ENCODE peak calls at places on chromosomes 13 and 19, in six cellular contexts. B is ovary, Y is K562, G is tibial nerve, L is A549, W is stomach. M is an unnamed sample.

GRCh38 chr13:29384466-29384865 is 211.0 kb downstream of the SLC7A1 start:
- DNase-seq in B (no peak), Y (no peak), G (no peak), L (no peak), W (no peak), M (no peak)

GRCh38 chr19:2039959-2040646 is 10.9 kb downstream of the MKNK2 start:
- DNase-seq in B (peak; percentile 36), Y (peak; percentile 36), G (no peak), L (no peak), W (no peak), M (no peak)

GRCh38 chr19:13932911-13933393 is 5.3 kb downstream of the PODNL1 start:
- DNase-seq in B (no peak), Y (no peak), G (no peak), L (no peak), W (no peak), M (no peak)

GRCh38 chr13:93249259-93249917 is 22.8 kb downstream of the GPC6 start:
- DNase-seq in B (no peak), Y (no peak), G (no peak), L (peak; percentile 58), W (no peak), M (no peak)

GRCh38 chr19:18292810-18293641 is 11.6 kb upstream of the JUND start:
- DNase-seq in B (peak; percentile 95), Y (peak; percentile 82), G (peak; percentile 74), L (peak; percentile 92), W (peak; percentile 71), M (peak; percentile 79)

GRCh38 chr19:10568444-10568825 is 344 bp downstream of the CDKN2D start:
- DNase-seq in B (no peak), Y (no peak), G (no peak), L (peak; percentile 50), W (peak; percentile 50), M (peak; percentile 63)

GRCh38 chr19:48283908-48284307 is 14.0 kb downstream of the ZNF114 start:
- DNase-seq in B (no peak), Y (no peak), G (no peak), L (no peak), W (no peak), M (no peak)

GRCh38 chr19:51365211-51366049 is 758 bp downstream of the ETFB start:
- DNase-seq in B (peak; percentile 30), Y (peak; percentile 47), G (no peak), L (peak; percentile 63), W (peak; percentile 29), M (peak; percentile 45)

GRCh38 chr19:40217027-40217810 is 965 bp downstream of the TTC9B start:
- DNase-seq in B (no peak), Y (peak; percentile 63), G (no peak), L (peak; percentile 75), W (peak; percentile 65), M (peak; percentile 71)

GRCh38 chr13:34822681-34823080 is 119.4 kb upstream of the NBEA start:
- DNase-seq in B (no peak), Y (no peak), G (no peak), L (no peak), W (no peak), M (no peak)

GRCh38 chr19:33394723-33395560 is 21.4 kb downstream of the CEBPG start:
- DNase-seq in B (no peak), Y (no peak), G (no peak), L (no peak), W (no peak), M (no peak)

GRCh38 chr19:17751103-17751911 is at the start of gene FCHO1:
- DNase-seq in B (no peak), Y (peak; percentile 79), G (no peak), L (no peak), W (peak; percentile 51), M (peak; percentile 80)

GRCh38 chr13:84831666-84832657 is 949.7 kb upstream of the SLITRK1 start:
- DNase-seq in B (no peak), Y (no peak), G (no peak), L (no peak), W (no peak), M (no peak)

GRCh38 chr13:23985846-23986245 is 88.5 kb upstream of the C1QTNF9B start:
- DNase-seq in B (no peak), Y (no peak), G (no peak), L (no peak), W (no peak), M (no peak)

GRCh38 chr13:22812793-22813192 is 368.0 kb upstream of the SGCG start:
- DNase-seq in B (no peak), Y (no peak), G (no peak), L (peak; percentile 10), W (peak; percentile 63), M (peak; percentile 15)

GRCh38 chr19:34482380-34483250 is 1.1 kb downstream of the WTIP start:
- DNase-seq in B (no peak), Y (no peak), G (no peak), L (peak; percentile 64), W (no peak), M (no peak)

GRCh38 chr19:7507884-7508283 is 8.0 kb upstream of the ZNF358 start:
- DNase-seq in B (peak; percentile 60), Y (peak; percentile 91), G (peak; percentile 26), L (peak; percentile 93), W (peak; percentile 80), M (peak; percentile 86)

GRCh38 chr19:49564616-49565045 is 15.7 kb downstream of the NOSIP start:
- DNase-seq in B (no peak), Y (no peak), G (no peak), L (no peak), W (no peak), M (peak; percentile 54)

GRCh38 chr19:54040003-54040402 is 23.7 kb downstream of the VSTM1 start:
- DNase-seq in B (no peak), Y (peak; percentile 1), G (no peak), L (no peak), W (no peak), M (no peak)

GRCh38 chr19:18227781-18228271 is 1.6 kb upstream of the PDE4C start:
- DNase-seq in B (no peak), Y (no peak), G (no peak), L (no peak), W (no peak), M (no peak)

GRCh38 chr13:99821741-99822140 is 149.8 kb downstream of the ZIC5 start:
- DNase-seq in B (no peak), Y (no peak), G (no peak), L (no peak), W (no peak), M (no peak)

GRCh38 chr13:29918845-29919244 is 68.4 kb upstream of the UBL3 start:
- DNase-seq in B (no peak), Y (no peak), G (no peak), L (no peak), W (peak; percentile 81), M (no peak)

GRCh38 chr13:30119476-30119875 is 187.9 kb downstream of the KATNAL1 start:
- DNase-seq in B (no peak), Y (no peak), G (no peak), L (no peak), W (no peak), M (peak; percentile 30)

GRCh38 chr19:56393119-56394012 is at the start of gene ZNF582:
- DNase-seq in B (peak; percentile 96), Y (peak; percentile 91), G (peak; percentile 88), L (peak; percentile 97), W (peak; percentile 89), M (peak; percentile 92)

GRCh38 chr13:82772802-82773201 is 1109.5 kb downstream of the SLITRK1 start:
- DNase-seq in B (no peak), Y (no peak), G (no peak), L (no peak), W (no peak), M (no peak)

GRCh38 chr13:92721610-92722009 is 505.0 kb upstream of the GPC6 start:
- DNase-seq in B (no peak), Y (no peak), G (no peak), L (no peak), W (no peak), M (no peak)

GRCh38 chr13:21674271-21675009 is 3.6 kb downstream of the FGF9 start:
- DNase-seq in B (no peak), Y (peak; percentile 38), G (no peak), L (no peak), W (no peak), M (peak; percentile 23)

GRCh38 chr19:5967571-5967970 is 10.4 kb downstream of the RANBP3 start:
- DNase-seq in B (no peak), Y (no peak), G (no peak), L (no peak), W (no peak), M (no peak)
- H3K27ac ChIP-seq in B (peak overlapping the region; percentile 27), Y (no peak overlapping the region), G (peak overlapping the region; percentile 73), L (no peak overlapping the region), W (peak overlapping the region; percentile 84), M (peak overlapping the region; percentile 78)

GRCh38 chr19:38580080-38580479 is 37.7 kb downstream of the MAP4K1 start:
- DNase-seq in B (no peak), Y (no peak), G (no peak), L (no peak), W (no peak), M (no peak)
- TF ChIP-seq EP300 in B (no peak), Y (no peak), G (no peak), L (no peak), W (no peak), M (no peak)

GRCh38 chr19:3605361-3605760 is 1.3 kb downstream of the TBXA2R start:
- DNase-seq in B (no peak), Y (no peak), G (no peak), L (no peak), W (no peak), M (no peak)

GRCh38 chr19:3605770-3606169 is 905 bp downstream of the TBXA2R start:
- DNase-seq in B (no peak), Y (no peak), G (no peak), L (no peak), W (no peak), M (no peak)

GRCh38 chr19:3606174-3606689 is 443 bp downstream of the TBXA2R start:
- DNase-seq in B (no peak), Y (peak; percentile 71), G (no peak), L (no peak), W (peak; percentile 78), M (peak; percentile 80)

GRCh38 chr19:3604227-3604986 is 2.3 kb downstream of the TBXA2R start:
- DNase-seq in B (no peak), Y (no peak), G (no peak), L (no peak), W (no peak), M (no peak)

GRCh38 chr19:3604987-3605343 is 1.7 kb downstream of the TBXA2R start:
- DNase-seq in B (no peak), Y (no peak), G (no peak), L (no peak), W (no peak), M (no peak)
- H3K4me3 ChIP-seq in B (no peak overlapping the region), Y (peak overlapping the region; percentile 89), G (peak overlapping the region; percentile 60), L (no peak overlapping the region), W (peak overlapping the region; percentile 58), M (no peak overlapping the region)

GRCh38 chr13:41825691-41826090 is 135.2 kb downstream of the VWA8 start:
- DNase-seq in B (no peak), Y (no peak), G (no peak), L (no peak), W (no peak), M (no peak)

GRCh38 chr13:41833201-41833600 is 127.7 kb downstream of the VWA8 start:
- DNase-seq in B (no peak), Y (no peak), G (no peak), L (peak; percentile 31), W (no peak), M (no peak)

GRCh38 chr13:41823486-41823885 is 137.4 kb downstream of the VWA8 start:
- DNase-seq in B (no peak), Y (no peak), G (no peak), L (no peak), W (no peak), M (no peak)

GRCh38 chr13:41822560-41822959 is 138.3 kb downstream of the VWA8 start:
- DNase-seq in B (no peak), Y (no peak), G (no peak), L (no peak), W (no peak), M (no peak)

GRCh38 chr13:41827507-41828213 is 133.2 kb downstream of the VWA8 start:
- DNase-seq in B (peak; percentile 35), Y (no peak), G (no peak), L (peak; percentile 77), W (no peak), M (no peak)
- H3K27ac ChIP-seq in B (peak overlapping the region; percentile 12), Y (no peak overlapping the region), G (peak overlapping the region; percentile 32), L (peak overlapping the region; percentile 74), W (peak overlapping the region; percentile 15), M (no peak overlapping the region)